ENCODE peak calls at places on chromosomes 11 and 22, in eight cellular contexts. A, B, G, T, X, J, F and W are unnamed samples.

GRCh38 chr11:122046846-122047245 is 69.2 kb downstream of the BLID start:
- DNase-seq in A (peak), B (no peak), G (no peak), T (no peak), X (no peak), J (no peak), F (no peak), W (no peak)

GRCh38 chr11:2257023-2257700 is 13.2 kb downstream of the ASCL2 start:
- DNase-seq in A (no peak), B (peak), G (no peak), T (no peak), X (no peak), J (no peak), F (peak), W (no peak)

GRCh38 chr22:22047776-22048175 is 65.2 kb upstream of the TOP3B start:
- DNase-seq in A (no peak), B (peak), G (no peak), T (no peak), X (no peak), J (no peak), F (no peak), W (no peak)

GRCh38 chr11:126973051-126973450 is 27.5 kb downstream of the KIRREL3 start:
- DNase-seq in A (no peak), B (no peak), G (no peak), T (no peak), X (no peak), J (no peak), F (no peak), W (no peak)

GRCh38 chr11:798093-798713 is at the start of gene SLC25A22:
- DNase-seq in A (peak), B (no peak), G (peak), T (no peak), X (no peak), J (peak), F (peak), W (peak)

GRCh38 chr11:13928566-13929251 is 33.8 kb upstream of the SPON1 start:
- DNase-seq in A (peak), B (peak), G (no peak), T (peak), X (no peak), J (no peak), F (no peak), W (no peak)

GRCh38 chr22:30422481-30423295 is 2.9 kb upstream of the MTFP1 start:
- DNase-seq in A (peak), B (peak), G (peak), T (no peak), X (peak), J (peak), F (peak), W (peak)

GRCh38 chr22:26979294-26979693 is 321.9 kb downstream of the MIAT start:
- DNase-seq in A (no peak), B (no peak), G (no peak), T (no peak), X (no peak), J (no peak), F (no peak), W (no peak)

GRCh38 chr22:19195796-19196731 is 17.5 kb upstream of the SLC25A1 start:
- DNase-seq in A (no peak), B (no peak), G (peak), T (no peak), X (no peak), J (no peak), F (no peak), W (no peak)

GRCh38 chr11:69882270-69882608 is 63.0 kb upstream of the FGF3 start:
- DNase-seq in A (no peak), B (no peak), G (no peak), T (no peak), X (no peak), J (no peak), F (no peak), W (no peak)

GRCh38 chr11:27440090-27440489 is 32.5 kb downstream of the LGR4 start:
- DNase-seq in A (no peak), B (no peak), G (no peak), T (no peak), X (no peak), J (no peak), F (no peak), W (no peak)

GRCh38 chr11:101444164-101444563 is 139.6 kb downstream of the TRPC6 start:
- DNase-seq in A (no peak), B (no peak), G (no peak), T (no peak), X (no peak), J (peak), F (peak), W (no peak)

GRCh38 chr11:119618208-119618909 is 110.6 kb downstream of the NECTIN1 start:
- DNase-seq in A (no peak), B (no peak), G (no peak), T (no peak), X (no peak), J (no peak), F (no peak), W (no peak)

DNA sequence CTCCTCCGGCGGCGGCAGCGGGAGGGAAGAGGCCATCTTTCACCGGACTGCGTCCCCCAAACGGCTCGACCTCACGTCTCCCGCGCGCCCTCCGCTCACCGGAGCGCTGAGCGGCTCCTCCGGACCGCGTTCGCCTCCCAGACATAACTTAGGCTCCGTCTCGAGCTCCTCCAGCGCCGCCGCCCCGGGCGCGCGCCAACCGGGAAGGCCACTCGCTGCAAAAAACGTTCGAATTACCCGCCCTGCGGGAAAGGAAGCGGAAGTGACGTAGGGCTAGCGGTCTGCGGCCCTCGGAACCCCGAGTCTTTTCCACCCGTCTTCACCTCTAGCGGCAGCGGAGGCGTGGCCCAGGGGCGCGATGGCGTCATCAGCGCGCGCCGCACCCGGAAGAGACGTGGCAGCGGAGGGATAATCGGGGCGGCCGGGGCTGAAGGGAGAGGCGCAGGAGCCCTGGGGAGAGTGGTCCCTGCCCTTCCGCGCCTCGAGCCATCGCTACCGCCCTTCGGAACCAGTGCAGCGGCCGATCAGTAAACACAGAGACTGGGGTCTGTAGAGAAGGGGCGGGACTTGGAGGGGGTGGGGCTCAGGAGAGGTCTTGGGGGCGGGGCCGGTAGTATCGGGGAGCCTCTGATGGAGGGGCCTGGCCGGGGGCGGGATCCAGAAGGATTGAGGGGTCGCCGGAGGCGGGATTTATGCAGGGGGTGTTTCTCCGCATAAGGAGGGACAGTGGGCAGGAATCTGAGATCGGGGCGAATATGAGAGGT is at the start of the genes CDCA5 and ZFPL1:
- DNase-seq in A (peak), B (peak), G (peak), T (peak), X (peak), J (peak), F (peak), W (peak)
- TF ChIP-seq POLR2A in A (peak), B (no peak), G (peak), T (peak), X (peak), J (peak), F (no peak), W (peak)

GRCh38 chr11:22829231-22830081 is at the start of gene SVIP:
- DNase-seq in A (peak), B (peak), G (peak), T (peak), X (peak), J (peak), F (peak), W (peak)
- TF ChIP-seq POLR2A in A (no peak), B (peak), G (peak), T (peak), X (peak), J (peak), F (no peak), W (peak)

DNA sequence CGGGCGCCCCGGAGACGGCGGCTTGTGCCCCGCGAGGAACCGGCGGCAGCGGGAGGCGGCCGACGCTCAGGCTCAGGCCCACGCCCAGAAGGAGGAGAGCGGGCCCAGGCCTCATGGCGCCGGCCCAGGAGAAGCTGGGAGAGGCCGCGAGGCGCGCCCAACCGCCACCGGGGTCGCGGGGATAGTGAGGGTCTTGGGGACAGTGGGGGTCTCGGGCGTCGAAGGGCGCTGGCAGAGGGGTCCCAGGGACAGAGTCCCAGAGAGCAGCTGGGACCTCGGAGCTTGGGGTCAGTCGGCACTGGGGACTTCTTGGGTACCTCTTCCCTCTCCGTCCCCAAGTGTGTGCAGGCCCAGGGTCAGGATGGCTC is at the start of gene PKDREJ:
- DNase-seq in A (no peak), B (no peak), G (no peak), T (no peak), X (no peak), J (no peak), F (no peak), W (no peak)
- TF ChIP-seq POLR2A in A (no peak), B (no peak), G (no peak), T (no peak), X (no peak), J (no peak), F (no peak), W (no peak)

GRCh38 chr22:50250555-50251471 is at the start of gene HDAC10:
- DNase-seq in A (peak), B (no peak), G (peak), T (peak), X (no peak), J (peak), F (peak), W (peak)
- TF ChIP-seq POLR2A in A (no peak), B (no peak), G (peak), T (peak), X (no peak), J (peak), F (no peak), W (peak)

GRCh38 chr11:96241351-96241841 is 101.6 kb downstream of the MAML2 start:
- DNase-seq in A (no peak), B (no peak), G (no peak), T (no peak), X (no peak), J (no peak), F (no peak), W (no peak)

GRCh38 chr11:96242971-96243647 is 99.9 kb downstream of the MAML2 start:
- DNase-seq in A (peak), B (peak), G (peak), T (peak), X (peak), J (peak), F (peak), W (peak)

GRCh38 chr11:96242191-96242845 is 100.7 kb downstream of the MAML2 start:
- DNase-seq in A (no peak), B (no peak), G (no peak), T (no peak), X (no peak), J (no peak), F (no peak), W (no peak)

GRCh38 chr11:96246718-96247540 is 96.1 kb downstream of the MAML2 start:
- DNase-seq in A (peak), B (no peak), G (no peak), T (no peak), X (peak), J (no peak), F (no peak), W (no peak)
- TF ChIP-seq POLR2A in A (no peak), B (no peak), G (no peak), T (no peak), X (no peak), J (no peak), F (no peak), W (no peak)

GRCh38 chr11:94544832-94545640 is 1.3 kb downstream of the FUT4 start:
- DNase-seq in A (no peak), B (no peak), G (peak), T (no peak), X (no peak), J (peak), F (peak), W (no peak)

GRCh38 chr11:94545641-94546470 is 2.1 kb downstream of the FUT4 start:
- DNase-seq in A (no peak), B (no peak), G (no peak), T (no peak), X (no peak), J (peak), F (no peak), W (no peak)

GRCh38 chr11:94544582-94544831 is 786 bp downstream of the FUT4 start:
- DNase-seq in A (no peak), B (no peak), G (no peak), T (no peak), X (no peak), J (peak), F (no peak), W (no peak)

GRCh38 chr11:94546886-94547285 is 3.2 kb downstream of the FUT4 start:
- DNase-seq in A (no peak), B (no peak), G (no peak), T (no peak), X (no peak), J (peak), F (no peak), W (no peak)

GRCh38 chr11:94543695-94544581 is at the start of gene FUT4:
- DNase-seq in A (peak), B (peak), G (peak), T (peak), X (peak), J (peak), F (peak), W (peak)
- TF ChIP-seq POLR2A in A (peak), B (peak), G (peak), T (peak), X (peak), J (peak), F (no peak), W (peak)

DNA sequence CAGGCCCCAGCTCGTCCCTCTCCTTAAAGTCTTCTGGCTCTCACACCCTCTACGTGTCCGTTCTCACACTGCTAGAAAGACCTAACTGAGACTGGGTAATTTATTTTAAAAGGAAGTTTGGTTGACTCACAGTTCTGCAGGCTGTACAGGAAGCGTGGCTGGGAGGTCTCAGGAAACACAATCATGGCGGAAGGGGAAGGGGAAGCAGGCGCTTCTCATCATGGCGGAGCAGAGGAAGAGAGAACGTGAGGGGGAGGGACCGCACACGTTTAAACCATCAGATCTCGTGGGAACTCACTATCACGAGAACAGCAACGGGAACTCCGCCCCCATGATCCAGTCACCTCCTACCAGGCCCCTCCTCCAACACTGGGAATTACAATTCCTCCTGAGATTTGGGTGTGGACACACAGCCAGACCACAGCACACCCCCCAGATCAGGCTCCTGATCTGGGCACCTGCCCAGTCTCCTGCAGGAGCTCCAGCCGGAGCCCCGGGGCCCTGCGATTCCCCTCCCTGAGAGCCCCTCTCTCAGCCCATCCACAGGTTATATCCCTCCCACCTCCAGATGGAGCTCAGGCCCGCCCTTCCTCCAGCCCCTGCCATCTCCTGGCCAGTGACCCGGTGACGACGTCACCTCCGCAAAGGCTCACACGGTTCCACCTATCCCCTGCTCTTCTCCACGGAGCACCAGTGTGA is 170.2 kb downstream of the BRD1 start:
- DNase-seq in A (no peak), B (no peak), G (peak), T (no peak), X (peak), J (peak), F (peak), W (peak)
- TF ChIP-seq POLR2A in A (no peak), B (no peak), G (peak), T (no peak), X (peak), J (no peak), F (no peak), W (peak)

GRCh38 chr11:58649623-58650022 is 27.2 kb downstream of the CNTF start:
- DNase-seq in A (no peak), B (no peak), G (no peak), T (no peak), X (no peak), J (no peak), F (no peak), W (no peak)

GRCh38 chr11:58647866-58648265 is 25.4 kb downstream of the CNTF start:
- DNase-seq in A (no peak), B (peak), G (no peak), T (no peak), X (no peak), J (no peak), F (no peak), W (no peak)

GRCh38 chr11:58650496-58650895 is 28.0 kb downstream of the CNTF start:
- DNase-seq in A (peak), B (no peak), G (no peak), T (no peak), X (no peak), J (peak), F (no peak), W (no peak)

GRCh38 chr11:58645854-58646253 is 23.4 kb downstream of the CNTF start:
- DNase-seq in A (no peak), B (no peak), G (no peak), T (no peak), X (no peak), J (no peak), F (no peak), W (no peak)

GRCh38 chr11:58647141-58647699 is 24.8 kb downstream of the CNTF start:
- DNase-seq in A (no peak), B (peak), G (no peak), T (no peak), X (no peak), J (no peak), F (no peak), W (no peak)
- TF ChIP-seq POLR2A in A (no peak), B (no peak), G (no peak), T (no peak), X (no peak), J (no peak), F (no peak), W (no peak)

GRCh38 chr11:45880772-45881570 is 4.5 kb upstream of the MAPK8IP1 start:
- DNase-seq in A (no peak), B (no peak), G (no peak), T (no peak), X (no peak), J (no peak), F (no peak), W (no peak)
- TF ChIP-seq POLR2A in A (no peak), B (no peak), G (no peak), T (no peak), X (no peak), J (no peak), F (no peak), W (no peak)